ENCODE peak calls at places on chromosomes 11 and 22, in six cellular contexts. P, M, E, U, R and K are unnamed samples.

GRCh38 chr11:67820079-67820478 is 145.7 kb upstream of the ALDH3B2 start:
- DNase-seq in E (no peak), U (no peak), M (no peak), P (no peak), R (no peak), K (no peak)

GRCh38 chr22:29308148-29308790 is 1.8 kb downstream of the GAS2L1 start:
- DNase-seq in P (peak), M (no peak), E (no peak), U (peak), R (peak), K (no peak)

GRCh38 chr11:97461934-97462333 is 1072.1 kb downstream of the JRKL start:
- DNase-seq in U (peak), M (no peak), E (no peak), P (no peak), R (peak), K (no peak)

GRCh38 chr11:68335693-68336092 is 23.3 kb downstream of the LRP5 start:
- DNase-seq in E (no peak), M (peak), U (no peak), P (no peak), R (no peak), K (no peak)

GRCh38 chr11:62665075-62665629 is at the start of the genes C11orf98 and CSKMT:
- DNase-seq in P (peak), M (peak), E (peak), R (peak), U (peak), K (peak)

GRCh38 chr11:65468874-65469333 is 29.9 kb upstream of the MALAT1 start:
- DNase-seq in R (peak), E (peak), U (peak), M (peak), P (no peak), K (no peak)

GRCh38 chr22:19631899-19632670 is 82.2 kb upstream of the SEPTIN5 start:
- DNase-seq in E (no peak), U (no peak), P (no peak), R (no peak), M (peak), K (no peak)

GRCh38 chr11:73152861-73153483 is 10.9 kb upstream of the FCHSD2 start:
- DNase-seq in E (no peak), P (no peak), R (no peak), M (peak), U (no peak), K (no peak)

GRCh38 chr22:48943567-48944432 is 883.9 kb downstream of the BRD1 start:
- DNase-seq in E (peak), M (peak), U (no peak), P (no peak), R (no peak), K (no peak)

GRCh38 chr11:26228778-26229177 is 103.2 kb upstream of the ANO3 start:
- DNase-seq in P (no peak), E (no peak), M (no peak), R (no peak), U (no peak), K (no peak)

GRCh38 chr11:91220476-91221202 is 997.8 kb upstream of the CHORDC1 start:
- DNase-seq in R (no peak), P (no peak), E (no peak), M (no peak), U (no peak), K (no peak)

GRCh38 chr22:43159484-43160178 is 8.3 kb downstream of the TSPO start:
- DNase-seq in M (no peak), U (no peak), P (peak), R (peak), E (peak), K (no peak)

GRCh38 chr11:77046060-77046501 is 11.9 kb downstream of the B3GNT6 start:
- DNase-seq in R (peak), U (peak), P (no peak), M (peak), E (peak), K (peak)

GRCh38 chr11:69939551-69940245 is 120.5 kb upstream of the FGF3 start:
- DNase-seq in E (no peak), R (no peak), P (peak), U (peak), M (no peak), K (no peak)

GRCh38 chr11:21654091-21654490 is 538.8 kb upstream of the ANO5 start:
- DNase-seq in R (no peak), P (no peak), E (no peak), M (no peak), U (no peak), K (no peak)

GRCh38 chr11:115284766-115285165 is 219.4 kb downstream of the CADM1 start:
- DNase-seq in P (no peak), E (no peak), U (no peak), M (no peak), R (no peak), K (no peak)

GRCh38 chr11:6303657-6304056 is 16.6 kb downstream of the CAVIN3 start:
- DNase-seq in P (no peak), U (no peak), M (no peak), R (no peak), E (no peak), K (no peak)

GRCh38 chr22:24434472-24435322 is 7.3 kb downstream of the ADORA2A start:
- DNase-seq in P (peak), E (no peak), R (no peak), U (no peak), M (peak), K (no peak)

GRCh38 chr11:62410972-62411371 is 7.9 kb upstream of the SCGB1A1 start:
- DNase-seq in U (no peak), E (no peak), M (no peak), R (no peak), P (no peak), K (no peak)

GRCh38 chr11:71342116-71342515 is 89.7 kb upstream of the SHANK2 start:
- DNase-seq in P (no peak), R (no peak), U (no peak), E (no peak), M (no peak), K (no peak)

GRCh38 chr22:45164217-45165123 is 745 bp downstream of the NUP50 start:
- DNase-seq in P (peak), U (peak), R (peak), E (peak), M (peak), K (peak)

GRCh38 chr11:6926208-6927029 is at the start of gene ZNF215:
- DNase-seq in M (peak), R (peak), U (peak), P (peak), E (peak), K (peak)

GRCh38 chr11:4125141-4125540 is 30.5 kb downstream of the RRM1 start:
- DNase-seq in M (no peak), E (no peak), P (no peak), R (no peak), U (no peak), K (no peak)

GRCh38 chr22:19431641-19432091 is at the start of gene HIRA:
- DNase-seq in P (peak), E (peak), R (peak), U (peak), M (peak), K (peak)

GRCh38 chr11:134332189-134332631 is 422 bp downstream of the GLB1L2 start:
- DNase-seq in E (peak), P (no peak), R (peak), M (peak), U (no peak), K (no peak)

GRCh38 chr11:47267858-47268257 is 2.1 kb upstream of the MADD start:
- DNase-seq in U (no peak), R (no peak), M (no peak), E (no peak), P (peak), K (no peak)

GRCh38 chr11:129930306-129930705 is 34.9 kb upstream of the NFRKB start:
- DNase-seq in R (no peak), P (no peak), E (no peak), U (no peak), M (no peak), K (no peak)

GRCh38 chr11:27705873-27706820 is 5.9 kb upstream of the BDNF start:
- DNase-seq in R (no peak), E (no peak), M (no peak), U (no peak), P (no peak), K (no peak)

GRCh38 chr22:44661070-44661469 is 40.9 kb upstream of the PRR5 start:
- DNase-seq in M (no peak), R (no peak), E (no peak), P (peak), U (no peak), K (no peak)

GRCh38 chr22:26522012-26522411 is 9.7 kb upstream of the TFIP11 start:
- DNase-seq in E (no peak), P (no peak), M (no peak), R (no peak), U (no peak), K (no peak)

GRCh38 chr11:88100161-88100560 is 75.1 kb downstream of the RAB38 start:
- DNase-seq in M (no peak), U (no peak), R (no peak), P (no peak), E (no peak), K (no peak)

GRCh38 chr22:39543095-39543494 is 10.5 kb upstream of the RPS19BP1 start:
- DNase-seq in E (no peak), M (peak), U (no peak), R (no peak), P (no peak), K (no peak)

GRCh38 chr22:41696714-41697113 is 2.6 kb upstream of the MEI1 start:
- DNase-seq in U (no peak), E (no peak), M (no peak), R (peak), P (no peak), K (peak)

GRCh38 chr11:122598971-122599370 is 56.6 kb upstream of the UBASH3B start:
- DNase-seq in R (no peak), P (no peak), E (no peak), M (no peak), U (no peak), K (no peak)

GRCh38 chr11:67697846-67698245 is 23.4 kb upstream of the ALDH3B2 start:
- DNase-seq in E (no peak), P (no peak), U (no peak), R (no peak), M (no peak), K (no peak)

GRCh38 chr11:63641727-63642126 is 27.5 kb upstream of the PLAAT3 start:
- DNase-seq in E (no peak), R (no peak), U (no peak), M (no peak), P (no peak), K (no peak)

GRCh38 chr11:76602431-76602861 is 68.1 kb downstream of the LRRC32 start:
- DNase-seq in P (peak), M (no peak), U (peak), E (peak), R (no peak), K (no peak)

GRCh38 chr11:56948991-56949390 is 39.7 kb upstream of the OR5AK2 start:
- DNase-seq in E (no peak), P (no peak), R (no peak), M (no peak), U (no peak), K (no peak)

GRCh38 chr11:70381872-70382842 is 16.2 kb upstream of the CTTN start:
- DNase-seq in M (no peak), E (no peak), P (no peak), U (no peak), R (no peak), K (no peak)

GRCh38 chr11:116736763-116737162 is 36.0 kb downstream of the BUD13 start:
- DNase-seq in M (no peak), U (no peak), R (no peak), P (no peak), E (no peak), K (no peak)
- TF ChIP-seq CTCF in M (no peak), U (no peak), R (no peak), P (no peak), E (no peak), K (no peak)

GRCh38 chr22:34842630-34843029 is 223.3 kb upstream of the ISX start:
- DNase-seq in R (no peak), P (no peak), U (no peak), M (no peak), E (no peak), K (no peak)
- TF ChIP-seq CTCF in R (no peak), P (no peak), U (no peak), M (no peak), E (no peak), K (no peak)

GRCh38 chr11:16484434-16484833 is 128.1 kb upstream of the SOX6 start:
- DNase-seq in R (no peak), E (no peak), P (no peak), U (no peak), M (no peak), K (no peak)
- TF ChIP-seq CTCF in R (no peak), E (no peak), P (no peak), U (no peak), M (no peak), K (no peak)

DNA sequence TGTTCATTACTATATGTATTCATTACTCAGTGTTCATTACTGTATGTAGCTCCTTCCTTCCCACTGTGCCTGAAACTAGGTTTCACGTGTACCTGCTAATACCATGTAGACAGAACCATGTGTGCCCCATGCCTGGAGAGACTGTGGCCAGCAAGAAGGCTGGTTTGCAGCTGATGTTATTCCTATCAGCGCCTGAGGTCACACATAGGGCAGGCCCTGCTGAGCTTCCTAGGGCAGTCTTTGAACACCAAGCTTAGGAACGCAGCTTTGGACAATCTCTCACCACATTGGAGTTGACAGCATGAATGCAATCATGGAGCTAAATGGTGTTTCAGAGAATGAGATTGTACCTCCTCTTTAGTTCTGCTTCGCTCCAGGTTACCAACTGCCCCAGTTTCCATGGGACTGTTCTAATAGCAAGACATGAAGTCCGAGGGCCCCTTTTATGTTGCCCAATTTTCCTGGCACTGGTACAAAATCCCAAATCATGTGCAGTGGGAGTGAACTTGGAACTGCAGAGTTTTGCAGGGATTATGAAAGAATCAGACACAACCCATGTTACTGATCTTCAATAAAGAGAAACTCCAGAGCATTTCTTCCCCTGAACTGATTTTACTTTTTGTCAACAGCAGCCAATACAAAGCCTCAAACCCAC is 154.3 kb upstream of the TTC12 start:
- DNase-seq in P (no peak), M (no peak), E (peak), U (no peak), R (no peak), K (no peak)
- TF ChIP-seq CTCF in P (no peak), M (no peak), E (no peak), U (no peak), R (no peak), K (no peak)

DNA sequence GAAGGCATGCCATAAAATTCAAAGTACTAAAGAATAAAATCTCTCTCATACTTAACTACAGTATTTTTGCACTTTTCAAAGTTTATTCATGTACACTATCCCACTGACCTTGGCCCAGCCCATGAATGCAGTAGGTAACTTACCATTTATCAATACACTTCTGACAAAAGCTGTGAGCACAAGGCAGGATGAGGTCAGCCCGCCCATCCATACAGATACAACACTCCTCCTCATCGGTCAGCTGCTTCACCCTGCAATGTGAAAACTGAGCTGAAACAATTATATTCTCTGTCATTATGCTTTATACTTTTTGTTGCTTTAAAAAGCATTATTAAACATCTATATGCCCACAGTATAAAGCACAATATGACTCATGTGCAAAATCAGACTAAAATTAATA is 22.1 kb downstream of the RNF141 start:
- DNase-seq in U (no peak), R (no peak), P (no peak), E (no peak), M (no peak), K (no peak)
- TF ChIP-seq CTCF in U (no peak), R (no peak), P (no peak), E (no peak), M (no peak), K (no peak)

DNA sequence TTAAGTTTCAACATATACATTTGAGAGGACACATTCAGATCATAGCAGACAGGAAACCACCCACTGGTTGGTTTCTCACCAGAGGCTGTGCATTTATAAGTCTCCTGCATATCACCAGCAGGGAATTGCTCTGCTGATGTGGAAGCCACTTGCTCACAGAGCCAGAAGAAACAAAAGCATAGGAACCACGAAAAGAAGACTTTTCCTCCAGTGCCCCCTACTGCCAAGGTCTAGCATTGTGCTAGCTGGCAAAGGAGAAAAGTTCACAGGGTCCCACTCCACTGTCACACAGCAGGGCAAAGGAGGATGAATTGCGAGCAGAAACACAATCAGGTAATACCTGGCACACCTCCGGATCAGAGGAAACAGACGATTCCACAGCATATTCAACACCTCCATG is 28.9 kb upstream of the ISX start:
- DNase-seq in U (no peak), R (no peak), P (no peak), E (no peak), M (peak), K (no peak)
- TF ChIP-seq CTCF in U (no peak), R (no peak), P (no peak), E (no peak), M (no peak), K (peak)

GRCh38 chr11:107606122-107606521 is 15.2 kb downstream of the ELMOD1 start:
- DNase-seq in E (no peak), P (no peak), U (no peak), M (no peak), R (no peak), K (no peak)
- TF ChIP-seq CTCF in E (no peak), P (no peak), U (no peak), M (no peak), R (no peak), K (no peak)

GRCh38 chr22:22408269-22408668 is 100.3 kb downstream of the ZNF280B start:
- DNase-seq in E (no peak), R (no peak), U (no peak), M (no peak), P (no peak), K (no peak)

GRCh38 chr22:22410121-22410520 is 98.4 kb downstream of the ZNF280B start:
- DNase-seq in R (no peak), E (no peak), U (peak), M (peak), P (peak), K (no peak)

GRCh38 chr22:22410677-22411076 is 97.9 kb downstream of the ZNF280B start:
- DNase-seq in P (no peak), E (no peak), M (no peak), R (no peak), U (no peak), K (no peak)

GRCh38 chr22:22407061-22407460 is 101.5 kb downstream of the ZNF280B start:
- DNase-seq in P (no peak), M (no peak), U (no peak), E (no peak), R (no peak), K (no peak)

GRCh38 chr22:22408731-22409696 is 99.5 kb downstream of the ZNF280B start:
- DNase-seq in R (no peak), U (no peak), P (no peak), E (no peak), M (peak), K (no peak)
- TF ChIP-seq CTCF in R (peak), U (no peak), P (no peak), E (no peak), M (peak), K (peak)